ENCODE peak calls at places on chromosomes 3 and 15, in nine cellular contexts. One of them, this sample, is unnamed.

GRCh38 chr15:101451192-101451799 is 38.2 kb downstream of the PCSK6 start:
- DNase-seq in tibial nerve: peak
- DNase-seq in sigmoid colon: peak
- DNase-seq in right lobe of liver: peak
- DNase-seq in HepG2: no peak
- DNase-seq in heart left ventricle: peak
- DNase-seq in esophagus squamous epithelium: no peak
- DNase-seq in uterus: peak
- DNase-seq in A549: no peak
- DNase-seq in this sample: peak

GRCh38 chr15:71654714-71655174 is 155.6 kb upstream of the NR2E3 start:
- DNase-seq in tibial nerve: peak
- DNase-seq in sigmoid colon: no peak
- DNase-seq in right lobe of liver: peak
- DNase-seq in HepG2: peak
- DNase-seq in heart left ventricle: no peak
- DNase-seq in esophagus squamous epithelium: no peak
- DNase-seq in uterus: no peak
- DNase-seq in A549: no peak
- DNase-seq in this sample: no peak

GRCh38 chr15:79943820-79944219 is 27.2 kb downstream of the BCL2A1 start:
- DNase-seq in tibial nerve: no peak
- DNase-seq in sigmoid colon: no peak
- DNase-seq in right lobe of liver: no peak
- DNase-seq in HepG2: no peak
- DNase-seq in heart left ventricle: no peak
- DNase-seq in esophagus squamous epithelium: no peak
- DNase-seq in uterus: no peak
- DNase-seq in A549: peak
- DNase-seq in this sample: no peak

GRCh38 chr3:47817609-47818008 is 14.7 kb downstream of the DHX30 start:
- DNase-seq in tibial nerve: no peak
- DNase-seq in sigmoid colon: no peak
- DNase-seq in right lobe of liver: no peak
- DNase-seq in HepG2: no peak
- DNase-seq in heart left ventricle: no peak
- DNase-seq in esophagus squamous epithelium: no peak
- DNase-seq in uterus: no peak
- DNase-seq in A549: no peak
- DNase-seq in this sample: no peak

GRCh38 chr15:96230557-96231181 is 99.8 kb upstream of the NR2F2 start:
- DNase-seq in tibial nerve: no peak
- DNase-seq in sigmoid colon: no peak
- DNase-seq in right lobe of liver: no peak
- DNase-seq in HepG2: no peak
- DNase-seq in heart left ventricle: no peak
- DNase-seq in esophagus squamous epithelium: no peak
- DNase-seq in uterus: no peak
- DNase-seq in A549: peak
- DNase-seq in this sample: no peak

GRCh38 chr15:32659340-32659831 is 17.9 kb downstream of the SCG5 start:
- DNase-seq in tibial nerve: no peak
- DNase-seq in sigmoid colon: no peak
- DNase-seq in right lobe of liver: no peak
- DNase-seq in HepG2: peak
- DNase-seq in heart left ventricle: no peak
- DNase-seq in esophagus squamous epithelium: no peak
- DNase-seq in uterus: no peak
- DNase-seq in A549: peak
- DNase-seq in this sample: peak

GRCh38 chr3:85796140-85796539 is 837.4 kb downstream of the CADM2 start:
- DNase-seq in tibial nerve: no peak
- DNase-seq in sigmoid colon: no peak
- DNase-seq in right lobe of liver: no peak
- DNase-seq in HepG2: no peak
- DNase-seq in heart left ventricle: no peak
- DNase-seq in esophagus squamous epithelium: no peak
- DNase-seq in uterus: no peak
- DNase-seq in A549: no peak
- DNase-seq in this sample: no peak

GRCh38 chr3:96106701-96107100 is 707.7 kb upstream of the EPHA6 start:
- DNase-seq in tibial nerve: no peak
- DNase-seq in sigmoid colon: no peak
- DNase-seq in right lobe of liver: no peak
- DNase-seq in HepG2: no peak
- DNase-seq in heart left ventricle: no peak
- DNase-seq in esophagus squamous epithelium: no peak
- DNase-seq in uterus: no peak
- DNase-seq in A549: no peak
- DNase-seq in this sample: no peak

GRCh38 chr15:101169457-101170071 is 82.3 kb downstream of the CHSY1 start:
- DNase-seq in tibial nerve: no peak
- DNase-seq in sigmoid colon: peak
- DNase-seq in right lobe of liver: no peak
- DNase-seq in HepG2: no peak
- DNase-seq in heart left ventricle: no peak
- DNase-seq in esophagus squamous epithelium: no peak
- DNase-seq in uterus: no peak
- DNase-seq in A549: no peak
- DNase-seq in this sample: no peak

GRCh38 chr3:8416965-8417364 is 84.7 kb upstream of the LMCD1 start:
- DNase-seq in tibial nerve: no peak
- DNase-seq in sigmoid colon: no peak
- DNase-seq in right lobe of liver: peak
- DNase-seq in HepG2: no peak
- DNase-seq in heart left ventricle: no peak
- DNase-seq in esophagus squamous epithelium: no peak
- DNase-seq in uterus: no peak
- DNase-seq in A549: peak
- DNase-seq in this sample: no peak

GRCh38 chr15:91867581-91868026 is 14.1 kb downstream of the SLCO3A1 start:
- DNase-seq in tibial nerve: no peak
- DNase-seq in sigmoid colon: peak
- DNase-seq in right lobe of liver: peak
- DNase-seq in HepG2: no peak
- DNase-seq in heart left ventricle: peak
- DNase-seq in esophagus squamous epithelium: no peak
- DNase-seq in uterus: peak
- DNase-seq in A549: peak
- DNase-seq in this sample: peak

GRCh38 chr3:127226946-127227842 is 34.3 kb downstream of the PRR23E start:
- DNase-seq in tibial nerve: no peak
- DNase-seq in sigmoid colon: no peak
- DNase-seq in right lobe of liver: no peak
- DNase-seq in HepG2: peak
- DNase-seq in heart left ventricle: peak
- DNase-seq in esophagus squamous epithelium: no peak
- DNase-seq in uterus: no peak
- DNase-seq in A549: peak
- DNase-seq in this sample: no peak

GRCh38 chr3:69051796-69052566 is at the start of gene TMF1:
- DNase-seq in tibial nerve: peak
- DNase-seq in sigmoid colon: peak
- DNase-seq in right lobe of liver: peak
- DNase-seq in HepG2: peak
- DNase-seq in heart left ventricle: peak
- DNase-seq in esophagus squamous epithelium: no peak
- DNase-seq in uterus: peak
- DNase-seq in A549: peak
- DNase-seq in this sample: peak

GRCh38 chr3:99579246-99579645 is 59.1 kb upstream of the COL8A1 start:
- DNase-seq in tibial nerve: no peak
- DNase-seq in sigmoid colon: no peak
- DNase-seq in right lobe of liver: no peak
- DNase-seq in HepG2: peak
- DNase-seq in heart left ventricle: no peak
- DNase-seq in esophagus squamous epithelium: no peak
- DNase-seq in uterus: no peak
- DNase-seq in A549: no peak
- DNase-seq in this sample: no peak

GRCh38 chr3:110518031-110518430 is 553.6 kb upstream of the NECTIN3 start:
- DNase-seq in tibial nerve: no peak
- DNase-seq in sigmoid colon: no peak
- DNase-seq in right lobe of liver: no peak
- DNase-seq in HepG2: no peak
- DNase-seq in heart left ventricle: no peak
- DNase-seq in esophagus squamous epithelium: no peak
- DNase-seq in uterus: no peak
- DNase-seq in A549: no peak
- DNase-seq in this sample: no peak

GRCh38 chr15:74866090-74866489 is 7.1 kb downstream of the SCAMP2 start:
- DNase-seq in tibial nerve: no peak
- DNase-seq in sigmoid colon: no peak
- DNase-seq in right lobe of liver: no peak
- DNase-seq in HepG2: no peak
- DNase-seq in heart left ventricle: no peak
- DNase-seq in esophagus squamous epithelium: no peak
- DNase-seq in uterus: peak
- DNase-seq in A549: peak
- DNase-seq in this sample: no peak

GRCh38 chr3:181699171-181699903 is 12.4 kb upstream of the SOX2 start:
- DNase-seq in tibial nerve: no peak
- DNase-seq in sigmoid colon: no peak
- DNase-seq in right lobe of liver: no peak
- DNase-seq in HepG2: no peak
- DNase-seq in heart left ventricle: no peak
- DNase-seq in esophagus squamous epithelium: no peak
- DNase-seq in uterus: no peak
- DNase-seq in A549: no peak
- DNase-seq in this sample: no peak

GRCh38 chr15:86337071-86337470 is 257.4 kb downstream of the AGBL1 start:
- DNase-seq in tibial nerve: no peak
- DNase-seq in sigmoid colon: no peak
- DNase-seq in right lobe of liver: no peak
- DNase-seq in HepG2: no peak
- DNase-seq in heart left ventricle: no peak
- DNase-seq in esophagus squamous epithelium: no peak
- DNase-seq in uterus: no peak
- DNase-seq in A549: no peak
- DNase-seq in this sample: no peak

GRCh38 chr15:25378501-25378901 is 60.3 kb downstream of the UBE3A start:
- DNase-seq in tibial nerve: no peak
- DNase-seq in sigmoid colon: no peak
- DNase-seq in right lobe of liver: no peak
- DNase-seq in HepG2: no peak
- DNase-seq in heart left ventricle: no peak
- DNase-seq in esophagus squamous epithelium: no peak
- DNase-seq in uterus: no peak
- DNase-seq in A549: no peak
- DNase-seq in this sample: no peak

GRCh38 chr15:25385986-25386385 is 52.8 kb downstream of the UBE3A start:
- DNase-seq in tibial nerve: no peak
- DNase-seq in sigmoid colon: no peak
- DNase-seq in right lobe of liver: no peak
- DNase-seq in HepG2: peak
- DNase-seq in heart left ventricle: no peak
- DNase-seq in esophagus squamous epithelium: no peak
- DNase-seq in uterus: no peak
- DNase-seq in A549: no peak
- DNase-seq in this sample: no peak

GRCh38 chr15:25381579-25381978 is 57.2 kb downstream of the UBE3A start:
- DNase-seq in tibial nerve: no peak
- DNase-seq in sigmoid colon: no peak
- DNase-seq in right lobe of liver: no peak
- DNase-seq in HepG2: no peak
- DNase-seq in heart left ventricle: no peak
- DNase-seq in esophagus squamous epithelium: no peak
- DNase-seq in uterus: no peak
- DNase-seq in A549: no peak
- DNase-seq in this sample: no peak
- TF ChIP-seq CTCF in tibial nerve: no peak
- TF ChIP-seq CTCF in sigmoid colon: no peak
- TF ChIP-seq CTCF in right lobe of liver: no peak
- TF ChIP-seq CTCF in HepG2: no peak
- TF ChIP-seq CTCF in heart left ventricle: no peak
- TF ChIP-seq CTCF in esophagus squamous epithelium: no peak
- TF ChIP-seq CTCF in uterus: no peak
- TF ChIP-seq CTCF in A549: no peak
- TF ChIP-seq CTCF in this sample: no peak

GRCh38 chr3:81530180-81530939 is 231.1 kb downstream of the GBE1 start:
- DNase-seq in tibial nerve: no peak
- DNase-seq in sigmoid colon: no peak
- DNase-seq in right lobe of liver: peak
- DNase-seq in HepG2: no peak
- DNase-seq in heart left ventricle: no peak
- DNase-seq in esophagus squamous epithelium: no peak
- DNase-seq in uterus: no peak
- DNase-seq in A549: no peak
- DNase-seq in this sample: no peak
- TF ChIP-seq POLR2A in tibial nerve: no peak
- TF ChIP-seq POLR2A in sigmoid colon: no peak
- TF ChIP-seq POLR2A in right lobe of liver: no peak
- TF ChIP-seq POLR2A in HepG2: no peak
- TF ChIP-seq POLR2A in heart left ventricle: no peak
- TF ChIP-seq POLR2A in esophagus squamous epithelium: no peak
- TF ChIP-seq POLR2A in uterus: no peak
- TF ChIP-seq POLR2A in A549: no peak
- TF ChIP-seq POLR2A in this sample: no peak

DNA sequence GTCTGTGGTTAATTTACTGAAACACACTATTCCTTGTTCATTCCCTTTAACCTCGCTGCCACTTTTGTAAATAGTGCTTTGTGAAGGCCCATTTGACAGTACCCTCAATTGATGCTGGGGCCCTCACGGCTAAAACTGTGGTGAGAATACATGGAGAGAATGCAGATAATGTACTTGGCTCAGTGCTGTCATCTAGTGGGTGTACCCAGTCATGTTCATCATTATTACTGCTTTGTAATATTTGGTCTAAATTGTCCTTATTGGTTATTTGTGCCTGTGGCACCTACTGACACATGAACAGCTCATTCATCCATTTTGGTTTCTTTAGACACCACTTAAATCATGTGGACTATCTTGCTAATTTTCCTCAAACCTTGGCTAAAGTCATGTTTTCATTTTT is 543.6 kb downstream of the EDEM1 start:
- DNase-seq in tibial nerve: no peak
- DNase-seq in sigmoid colon: no peak
- DNase-seq in right lobe of liver: no peak
- DNase-seq in HepG2: no peak
- DNase-seq in heart left ventricle: no peak
- DNase-seq in esophagus squamous epithelium: no peak
- DNase-seq in uterus: no peak
- DNase-seq in A549: peak
- DNase-seq in this sample: no peak
- TF ChIP-seq CTCF in tibial nerve: no peak
- TF ChIP-seq CTCF in sigmoid colon: no peak
- TF ChIP-seq CTCF in right lobe of liver: peak
- TF ChIP-seq CTCF in HepG2: no peak
- TF ChIP-seq CTCF in heart left ventricle: no peak
- TF ChIP-seq CTCF in esophagus squamous epithelium: no peak
- TF ChIP-seq CTCF in uterus: no peak
- TF ChIP-seq CTCF in A549: peak
- TF ChIP-seq CTCF in this sample: no peak

DNA sequence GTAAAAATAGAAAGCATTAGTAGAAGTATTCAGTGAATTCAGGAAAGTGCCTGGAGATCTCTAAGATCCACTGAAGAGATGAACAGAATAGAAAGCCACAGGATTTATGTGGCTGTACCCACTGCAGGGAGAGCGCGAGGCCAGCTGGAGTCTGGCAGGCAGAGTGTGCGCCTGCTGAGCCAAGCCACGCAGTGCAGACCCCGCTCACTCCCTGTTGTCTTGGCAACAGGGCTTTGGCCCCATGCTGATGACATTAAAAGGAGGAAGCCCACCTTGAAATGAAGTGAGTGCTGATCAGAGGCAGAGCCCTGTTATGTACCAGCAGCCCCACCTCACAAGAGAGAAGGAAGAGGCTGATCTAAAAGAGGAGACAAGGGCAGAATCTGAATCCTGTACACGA is 36.7 kb downstream of the PXYLP1 start:
- DNase-seq in tibial nerve: no peak
- DNase-seq in sigmoid colon: no peak
- DNase-seq in right lobe of liver: no peak
- DNase-seq in HepG2: no peak
- DNase-seq in heart left ventricle: no peak
- DNase-seq in esophagus squamous epithelium: no peak
- DNase-seq in uterus: no peak
- DNase-seq in A549: no peak
- DNase-seq in this sample: no peak
- TF ChIP-seq POLR2A in tibial nerve: no peak
- TF ChIP-seq POLR2A in sigmoid colon: no peak
- TF ChIP-seq POLR2A in right lobe of liver: no peak
- TF ChIP-seq POLR2A in HepG2: no peak
- TF ChIP-seq POLR2A in heart left ventricle: no peak
- TF ChIP-seq POLR2A in esophagus squamous epithelium: no peak
- TF ChIP-seq POLR2A in uterus: no peak
- TF ChIP-seq POLR2A in A549: no peak
- TF ChIP-seq POLR2A in this sample: no peak

This sample was measured in lower leg skin.